ENCODE peak calls at places on chromosome 6, in eight cellular contexts. One of them, this sample, is unnamed.

GRCh38 chr6:3635482-3635881 is 116.0 kb downstream of the PXDC1 start:
- DNase-seq in GM23248: no peak
- DNase-seq in foreskin fibroblast: no peak
- DNase-seq in neuronal stem cell: no peak
- DNase-seq in lower lobe of right lung: no peak
- DNase-seq in testis: no peak
- DNase-seq in ovary: no peak
- DNase-seq in heart right ventricle: no peak
- DNase-seq in this sample: no peak

GRCh38 chr6:43766964-43767461 is 3.0 kb upstream of the VEGFA start:
- DNase-seq in GM23248: no peak
- DNase-seq in foreskin fibroblast: no peak
- DNase-seq in neuronal stem cell: no peak
- DNase-seq in lower lobe of right lung: no peak
- DNase-seq in testis: no peak
- DNase-seq in ovary: peak
- DNase-seq in heart right ventricle: no peak
- DNase-seq in this sample: no peak

GRCh38 chr6:52984247-52984646 is 10.8 kb downstream of the GSTA4 start:
- DNase-seq in GM23248: peak
- DNase-seq in foreskin fibroblast: no peak
- DNase-seq in neuronal stem cell: no peak
- DNase-seq in lower lobe of right lung: no peak
- DNase-seq in testis: no peak
- DNase-seq in ovary: no peak
- DNase-seq in heart right ventricle: no peak
- DNase-seq in this sample: no peak

GRCh38 chr6:88360203-88360797 is 194.2 kb upstream of the CNR1 start:
- DNase-seq in GM23248: peak
- DNase-seq in foreskin fibroblast: peak
- DNase-seq in neuronal stem cell: no peak
- DNase-seq in lower lobe of right lung: no peak
- DNase-seq in testis: no peak
- DNase-seq in ovary: no peak
- DNase-seq in heart right ventricle: no peak
- DNase-seq in this sample: no peak

GRCh38 chr6:27669278-27669797 is 196.4 kb upstream of the ZNF184 start:
- DNase-seq in GM23248: peak
- DNase-seq in foreskin fibroblast: no peak
- DNase-seq in neuronal stem cell: no peak
- DNase-seq in lower lobe of right lung: no peak
- DNase-seq in testis: no peak
- DNase-seq in ovary: no peak
- DNase-seq in heart right ventricle: no peak
- DNase-seq in this sample: no peak

GRCh38 chr6:29663300-29664039 is 6.6 kb downstream of the MOG start:
- DNase-seq in GM23248: no peak
- DNase-seq in foreskin fibroblast: no peak
- DNase-seq in neuronal stem cell: no peak
- DNase-seq in lower lobe of right lung: no peak
- DNase-seq in testis: no peak
- DNase-seq in ovary: no peak
- DNase-seq in heart right ventricle: no peak
- DNase-seq in this sample: no peak

GRCh38 chr6:107304421-107305025 is 154.8 kb downstream of the PDSS2 start:
- DNase-seq in GM23248: no peak
- DNase-seq in foreskin fibroblast: no peak
- DNase-seq in neuronal stem cell: no peak
- DNase-seq in lower lobe of right lung: no peak
- DNase-seq in testis: no peak
- DNase-seq in ovary: no peak
- DNase-seq in heart right ventricle: no peak
- DNase-seq in this sample: no peak

GRCh38 chr6:111993342-111993741 is 60.6 kb upstream of the CCN6 start:
- DNase-seq in GM23248: no peak
- DNase-seq in foreskin fibroblast: no peak
- DNase-seq in neuronal stem cell: no peak
- DNase-seq in lower lobe of right lung: no peak
- DNase-seq in testis: no peak
- DNase-seq in ovary: no peak
- DNase-seq in heart right ventricle: no peak
- DNase-seq in this sample: no peak

GRCh38 chr6:16576391-16577368 is 184.6 kb downstream of the ATXN1 start:
- DNase-seq in GM23248: no peak
- DNase-seq in foreskin fibroblast: no peak
- DNase-seq in neuronal stem cell: no peak
- DNase-seq in lower lobe of right lung: no peak
- DNase-seq in testis: no peak
- DNase-seq in ovary: no peak
- DNase-seq in heart right ventricle: no peak
- DNase-seq in this sample: no peak

GRCh38 chr6:88013015-88013414 is 34.6 kb upstream of the SPACA1 start:
- DNase-seq in GM23248: no peak
- DNase-seq in foreskin fibroblast: no peak
- DNase-seq in neuronal stem cell: no peak
- DNase-seq in lower lobe of right lung: no peak
- DNase-seq in testis: no peak
- DNase-seq in ovary: no peak
- DNase-seq in heart right ventricle: no peak
- DNase-seq in this sample: no peak

GRCh38 chr6:5457036-5457435 is 195.7 kb downstream of the FARS2 start:
- DNase-seq in GM23248: peak
- DNase-seq in foreskin fibroblast: peak
- DNase-seq in neuronal stem cell: no peak
- DNase-seq in lower lobe of right lung: no peak
- DNase-seq in testis: no peak
- DNase-seq in ovary: no peak
- DNase-seq in heart right ventricle: no peak
- DNase-seq in this sample: no peak

GRCh38 chr6:75755704-75756103 is 6.7 kb downstream of the MYO6 start:
- DNase-seq in GM23248: peak
- DNase-seq in foreskin fibroblast: no peak
- DNase-seq in neuronal stem cell: no peak
- DNase-seq in lower lobe of right lung: no peak
- DNase-seq in testis: no peak
- DNase-seq in ovary: no peak
- DNase-seq in heart right ventricle: no peak
- DNase-seq in this sample: no peak

GRCh38 chr6:105900120-105900937 is 185.8 kb upstream of the PRDM1 start:
- DNase-seq in GM23248: peak
- DNase-seq in foreskin fibroblast: peak
- DNase-seq in neuronal stem cell: no peak
- DNase-seq in lower lobe of right lung: no peak
- DNase-seq in testis: no peak
- DNase-seq in ovary: no peak
- DNase-seq in heart right ventricle: no peak
- DNase-seq in this sample: no peak

GRCh38 chr6:111631930-111632460 is 26.3 kb upstream of the TRAF3IP2 start:
- DNase-seq in GM23248: no peak
- DNase-seq in foreskin fibroblast: no peak
- DNase-seq in neuronal stem cell: no peak
- DNase-seq in lower lobe of right lung: no peak
- DNase-seq in testis: no peak
- DNase-seq in ovary: no peak
- DNase-seq in heart right ventricle: no peak
- DNase-seq in this sample: no peak

GRCh38 chr6:25418463-25419052 is 139.4 kb downstream of the CARMIL1 start:
- DNase-seq in GM23248: no peak
- DNase-seq in foreskin fibroblast: peak
- DNase-seq in neuronal stem cell: no peak
- DNase-seq in lower lobe of right lung: no peak
- DNase-seq in testis: no peak
- DNase-seq in ovary: no peak
- DNase-seq in heart right ventricle: no peak
- DNase-seq in this sample: no peak

GRCh38 chr6:19994909-19995308 is 157.7 kb downstream of the ID4 start:
- DNase-seq in GM23248: no peak
- DNase-seq in foreskin fibroblast: no peak
- DNase-seq in neuronal stem cell: no peak
- DNase-seq in lower lobe of right lung: no peak
- DNase-seq in testis: no peak
- DNase-seq in ovary: no peak
- DNase-seq in heart right ventricle: no peak
- DNase-seq in this sample: no peak

GRCh38 chr6:89081423-89082322 is 1.1 kb downstream of the PNRC1 start:
- DNase-seq in GM23248: peak
- DNase-seq in foreskin fibroblast: peak
- DNase-seq in neuronal stem cell: peak
- DNase-seq in lower lobe of right lung: peak
- DNase-seq in testis: peak
- DNase-seq in ovary: peak
- DNase-seq in heart right ventricle: peak
- DNase-seq in this sample: peak

GRCh38 chr6:144712541-144712940 is 427.4 kb downstream of the UTRN start:
- DNase-seq in GM23248: peak
- DNase-seq in foreskin fibroblast: peak
- DNase-seq in neuronal stem cell: no peak
- DNase-seq in lower lobe of right lung: no peak
- DNase-seq in testis: no peak
- DNase-seq in ovary: no peak
- DNase-seq in heart right ventricle: no peak
- DNase-seq in this sample: no peak

GRCh38 chr6:113980937-113981554 is 10.1 kb upstream of the HDAC2 start:
- DNase-seq in GM23248: peak
- DNase-seq in foreskin fibroblast: no peak
- DNase-seq in neuronal stem cell: no peak
- DNase-seq in lower lobe of right lung: no peak
- DNase-seq in testis: no peak
- DNase-seq in ovary: no peak
- DNase-seq in heart right ventricle: no peak
- DNase-seq in this sample: peak

GRCh38 chr6:55617272-55617671 is 38.3 kb upstream of the HMGCLL1 start:
- DNase-seq in GM23248: peak
- DNase-seq in foreskin fibroblast: peak
- DNase-seq in neuronal stem cell: no peak
- DNase-seq in lower lobe of right lung: no peak
- DNase-seq in testis: peak
- DNase-seq in ovary: no peak
- DNase-seq in heart right ventricle: no peak
- DNase-seq in this sample: peak

GRCh38 chr6:149028767-149029405 is 282.1 kb downstream of the UST start:
- DNase-seq in GM23248: peak
- DNase-seq in foreskin fibroblast: peak
- DNase-seq in neuronal stem cell: peak
- DNase-seq in lower lobe of right lung: no peak
- DNase-seq in testis: peak
- DNase-seq in ovary: peak
- DNase-seq in heart right ventricle: no peak
- DNase-seq in this sample: peak

GRCh38 chr6:44230034-44230675 is 6.8 kb downstream of the SLC29A1 start:
- DNase-seq in GM23248: no peak
- DNase-seq in foreskin fibroblast: no peak
- DNase-seq in neuronal stem cell: no peak
- DNase-seq in lower lobe of right lung: peak
- DNase-seq in testis: no peak
- DNase-seq in ovary: no peak
- DNase-seq in heart right ventricle: no peak
- DNase-seq in this sample: no peak

GRCh38 chr6:34248727-34249468 is at the start of gene SMIM29:
- DNase-seq in GM23248: peak
- DNase-seq in foreskin fibroblast: peak
- DNase-seq in neuronal stem cell: peak
- DNase-seq in lower lobe of right lung: peak
- DNase-seq in testis: peak
- DNase-seq in ovary: peak
- DNase-seq in heart right ventricle: peak
- DNase-seq in this sample: peak
- H3K4me3 ChIP-seq in GM23248: peak
- H3K4me3 ChIP-seq in foreskin fibroblast: peak
- H3K4me3 ChIP-seq in neuronal stem cell: peak
- H3K4me3 ChIP-seq in lower lobe of right lung: peak
- H3K4me3 ChIP-seq in testis: peak
- H3K4me3 ChIP-seq in ovary: peak
- H3K4me3 ChIP-seq in heart right ventricle: peak
- H3K4me3 ChIP-seq in this sample: peak

DNA sequence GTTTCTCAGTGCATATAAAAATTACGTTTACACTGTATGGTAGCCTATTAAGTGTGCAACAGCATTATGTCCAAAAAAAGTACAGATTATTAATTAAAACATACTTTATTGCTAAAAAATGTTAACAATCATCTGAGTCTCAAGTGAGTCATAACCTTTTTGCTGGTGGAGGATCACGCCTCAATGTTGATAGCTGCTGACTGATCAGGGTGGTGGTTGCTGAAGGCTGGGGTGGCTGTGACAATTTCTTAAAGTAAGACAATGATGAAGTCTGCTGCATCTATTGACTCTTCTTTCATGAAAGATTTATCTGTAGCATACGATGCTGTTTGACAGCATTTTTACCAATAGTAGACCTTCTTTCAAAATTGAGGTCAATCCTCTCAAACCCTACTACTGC is 155.1 kb downstream of the BTBD9 start:
- DNase-seq in GM23248: no peak
- DNase-seq in foreskin fibroblast: no peak
- DNase-seq in neuronal stem cell: no peak
- DNase-seq in lower lobe of right lung: no peak
- DNase-seq in testis: no peak
- DNase-seq in ovary: no peak
- DNase-seq in heart right ventricle: no peak
- DNase-seq in this sample: no peak
- H3K4me3 ChIP-seq in GM23248: no peak
- H3K4me3 ChIP-seq in foreskin fibroblast: no peak
- H3K4me3 ChIP-seq in neuronal stem cell: no peak
- H3K4me3 ChIP-seq in lower lobe of right lung: no peak
- H3K4me3 ChIP-seq in testis: no peak
- H3K4me3 ChIP-seq in ovary: no peak
- H3K4me3 ChIP-seq in heart right ventricle: no peak
- H3K4me3 ChIP-seq in this sample: no peak

GRCh38 chr6:31395832-31396231 is 7.6 kb upstream of the MICA start:
- DNase-seq in GM23248: no peak
- DNase-seq in foreskin fibroblast: no peak
- DNase-seq in neuronal stem cell: no peak
- DNase-seq in lower lobe of right lung: no peak
- DNase-seq in testis: no peak
- DNase-seq in ovary: no peak
- DNase-seq in heart right ventricle: no peak
- DNase-seq in this sample: no peak
- H3K4me3 ChIP-seq in GM23248: peak
- H3K4me3 ChIP-seq in foreskin fibroblast: no peak
- H3K4me3 ChIP-seq in neuronal stem cell: no peak
- H3K4me3 ChIP-seq in lower lobe of right lung: no peak
- H3K4me3 ChIP-seq in testis: no peak
- H3K4me3 ChIP-seq in ovary: no peak
- H3K4me3 ChIP-seq in heart right ventricle: no peak
- H3K4me3 ChIP-seq in this sample: no peak

DNA sequence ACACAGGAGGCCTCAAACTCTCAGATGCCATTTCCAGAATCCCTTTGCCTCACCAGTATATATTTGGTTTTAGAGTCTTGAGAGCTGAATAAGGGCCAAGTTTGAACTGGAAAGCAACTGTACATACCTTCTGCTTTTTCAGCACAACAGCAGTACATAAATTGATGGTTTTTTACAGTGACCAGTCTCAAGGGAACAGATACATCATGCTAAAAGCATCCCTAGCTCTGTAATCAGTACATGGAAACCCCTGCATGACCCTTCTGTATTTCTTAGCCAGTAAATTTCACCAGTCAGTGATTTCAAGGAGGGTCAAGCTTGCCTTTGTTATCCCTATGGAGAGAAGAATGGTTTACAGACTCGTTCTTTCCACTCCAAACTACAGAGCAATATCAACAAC is 40.6 kb upstream of the ECHDC1 start:
- DNase-seq in GM23248: peak
- DNase-seq in foreskin fibroblast: peak
- DNase-seq in neuronal stem cell: no peak
- DNase-seq in lower lobe of right lung: no peak
- DNase-seq in testis: no peak
- DNase-seq in ovary: no peak
- DNase-seq in heart right ventricle: no peak
- DNase-seq in this sample: no peak
- H3K4me3 ChIP-seq in GM23248: no peak
- H3K4me3 ChIP-seq in foreskin fibroblast: no peak
- H3K4me3 ChIP-seq in neuronal stem cell: no peak
- H3K4me3 ChIP-seq in lower lobe of right lung: no peak
- H3K4me3 ChIP-seq in testis: no peak
- H3K4me3 ChIP-seq in ovary: no peak
- H3K4me3 ChIP-seq in heart right ventricle: no peak
- H3K4me3 ChIP-seq in this sample: no peak

This sample was measured in BE2C.